ENCODE peak calls at places on chromosomes 5 and 9, in six cellular contexts. T, N, F, X, W and J are unnamed samples.

GRCh38 chr9:136220017-136220729 is 15.2 kb upstream of the LHX3 start:
- DNase-seq in T (peak; percentile 59), N (no peak), F (no peak), X (peak; percentile 41), W (no peak), J (no peak)

GRCh38 chr5:123809594-123810172 is 297.7 kb downstream of the CSNK1G3 start:
- DNase-seq in T (peak; percentile 19), N (no peak), F (no peak), X (no peak), W (no peak), J (no peak)

GRCh38 chr5:123856736-123857135 is 344.8 kb downstream of the CSNK1G3 start:
- DNase-seq in T (no peak), N (no peak), F (no peak), X (peak; percentile 37), W (no peak), J (no peak)

GRCh38 chr5:88808153-88808552 is 74.8 kb downstream of the MEF2C start:
- DNase-seq in T (no peak), N (no peak), F (no peak), X (no peak), W (no peak), J (no peak)

GRCh38 chr9:127567898-127568617 is 44.0 kb upstream of the STXBP1 start:
- DNase-seq in T (no peak), N (no peak), F (peak; percentile 71), X (peak; percentile 27), W (peak; percentile 72), J (no peak)

GRCh38 chr9:124353811-124354274 is 61.4 kb downstream of the PSMB7 start:
- DNase-seq in T (no peak), N (peak; percentile 43), F (no peak), X (peak; percentile 30), W (no peak), J (no peak)

GRCh38 chr5:40991168-40991980 is 79.8 kb downstream of the MROH2B start:
- DNase-seq in T (no peak), N (peak; percentile 87), F (no peak), X (peak; percentile 95), W (no peak), J (no peak)

GRCh38 chr5:127958421-127959011 is 125.0 kb upstream of the SLC12A2 start:
- DNase-seq in T (no peak), N (no peak), F (no peak), X (no peak), W (no peak), J (no peak)

GRCh38 chr9:129331772-129332512 is 153.9 kb upstream of the IER5L start:
- DNase-seq in T (no peak), N (no peak), F (no peak), X (no peak), W (no peak), J (no peak)

GRCh38 chr9:21056931-21057330 is 20.8 kb downstream of the IFNB1 start:
- DNase-seq in T (no peak), N (no peak), F (no peak), X (peak; percentile 2), W (no peak), J (no peak)

GRCh38 chr5:170755679-170756456 is 27.7 kb upstream of the GABRP start:
- DNase-seq in T (peak; percentile 42), N (no peak), F (no peak), X (no peak), W (no peak), J (no peak)

GRCh38 chr5:54412913-54413312 is 42.6 kb upstream of the HSPB3 start:
- DNase-seq in T (no peak), N (no peak), F (no peak), X (no peak), W (no peak), J (no peak)

GRCh38 chr9:97985058-97985861 is 2.1 kb downstream of the ANP32B start:
- DNase-seq in T (no peak), N (no peak), F (no peak), X (peak; percentile 43), W (peak; percentile 47), J (no peak)

GRCh38 chr9:105449081-105449480 is 1.2 kb downstream of the FSD1L start:
- DNase-seq in T (no peak), N (no peak), F (no peak), X (no peak), W (no peak), J (no peak)

GRCh38 chr9:105445203-105445881 is 2.5 kb upstream of the FSD1L start:
- DNase-seq in T (no peak), N (no peak), F (no peak), X (no peak), W (no peak), J (no peak)

GRCh38 chr9:105444130-105444529 is 3.7 kb upstream of the FSD1L start:
- DNase-seq in T (no peak), N (no peak), F (no peak), X (no peak), W (no peak), J (no peak)

GRCh38 chr9:105447386-105447813 is 434 bp upstream of the FSD1L start:
- DNase-seq in T (no peak), N (no peak), F (no peak), X (no peak), W (no peak), J (no peak)

DNA sequence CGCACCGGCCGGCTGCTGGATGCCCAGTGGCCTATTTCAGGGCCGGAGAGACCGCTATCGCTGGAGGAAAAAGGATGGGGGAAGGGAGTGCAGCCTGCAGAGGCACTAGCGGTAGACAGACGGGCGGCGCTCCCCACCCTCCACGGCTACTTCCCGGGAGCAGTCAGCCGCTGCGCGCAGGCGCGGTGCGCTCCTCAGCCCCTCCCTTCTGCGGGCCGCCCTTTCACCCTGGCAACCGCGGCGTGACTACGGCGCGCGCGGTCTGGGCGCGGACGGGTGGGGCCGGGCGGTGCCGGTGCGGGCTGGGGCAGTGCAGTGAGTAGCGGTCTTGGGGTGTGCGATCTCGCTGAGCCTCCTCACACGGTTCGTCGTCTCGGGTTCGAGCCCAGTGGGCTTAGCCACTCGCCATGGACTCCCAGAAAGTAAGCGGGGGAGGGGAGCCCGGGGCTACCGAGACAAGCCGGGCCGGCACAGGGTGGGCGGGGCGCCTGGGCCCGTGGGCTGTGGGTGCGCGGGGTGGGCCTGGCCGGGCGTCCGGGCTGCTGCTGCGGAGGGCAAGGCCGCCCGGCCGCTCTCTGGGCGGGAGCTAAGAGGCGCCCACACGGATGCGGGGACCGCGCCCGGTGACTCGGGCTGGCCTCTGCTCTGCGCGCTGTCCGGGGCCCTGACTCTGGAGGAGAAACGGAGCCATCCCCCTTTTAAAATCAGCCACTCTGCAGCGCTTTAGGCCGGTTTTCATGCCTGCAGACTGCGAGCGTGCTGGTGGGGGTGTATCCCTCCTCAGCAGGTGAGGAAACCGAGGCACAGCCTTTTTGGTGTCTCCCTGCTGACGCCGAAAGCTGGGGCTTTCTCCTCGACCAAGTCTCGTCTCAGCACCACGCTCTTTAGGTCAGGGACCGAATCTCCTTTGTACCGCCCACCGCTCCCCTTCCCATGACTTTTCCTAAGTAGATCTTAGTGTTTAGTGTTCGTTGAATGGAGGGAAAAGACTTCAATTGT is at the start of gene FSD1L:
- DNase-seq in T (peak; percentile 96), N (peak; percentile 93), F (peak; percentile 94), X (peak; percentile 96), W (peak; percentile 95), J (peak; percentile 60)
- TF ChIP-seq CTCF in T (peak; percentile 36), N (no peak), F (no peak), X (peak; percentile 45), W (peak; percentile 22), J (no peak)

GRCh38 chr9:120109242-120109641 is 470.7 kb downstream of the CDK5RAP2 start:
- DNase-seq in T (peak; percentile 31), N (no peak), F (no peak), X (no peak), W (peak; percentile 80), J (no peak)
- TF ChIP-seq CTCF in T (peak; percentile 45), N (no peak), F (no peak), X (no peak), W (peak; percentile 68), J (no peak)

DNA sequence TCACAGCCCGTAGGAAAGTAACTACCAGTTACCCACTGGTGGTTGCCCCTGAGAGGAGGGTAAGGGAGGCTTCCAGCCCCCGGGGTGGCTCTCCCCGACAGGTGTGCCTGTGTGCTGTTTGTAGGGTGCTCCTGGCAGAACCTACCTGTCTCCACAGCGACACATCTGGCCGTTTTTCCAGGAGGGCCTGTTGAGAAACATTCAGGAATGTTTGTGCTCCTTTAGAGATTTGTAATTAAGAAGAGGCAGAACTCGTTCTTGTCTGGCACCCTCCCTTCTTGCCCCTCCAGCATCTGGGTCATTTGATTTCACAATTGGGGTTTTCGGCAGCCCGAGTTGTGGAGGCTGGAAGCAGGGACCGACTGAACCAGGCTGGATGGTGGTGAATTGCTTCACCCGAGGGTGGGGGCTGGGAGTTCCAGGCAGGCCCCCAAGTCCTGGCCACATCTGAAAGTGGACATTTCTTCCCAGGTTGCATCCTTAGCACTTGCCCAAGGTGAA is 74.2 kb downstream of the WWC1 start:
- DNase-seq in T (no peak), N (no peak), F (peak; percentile 60), X (peak; percentile 73), W (peak; percentile 81), J (no peak)
- TF ChIP-seq CTCF in T (peak; percentile 14), N (no peak), F (peak; percentile 34), X (peak; percentile 29), W (peak; percentile 58), J (no peak)

GRCh38 chr9:107712390-107712789 is 222.8 kb upstream of the KLF4 start:
- DNase-seq in T (no peak), N (no peak), F (no peak), X (peak; percentile 48), W (no peak), J (no peak)
- TF ChIP-seq CTCF in T (no peak), N (no peak), F (no peak), X (peak; percentile 5), W (peak; percentile 8), J (no peak)

GRCh38 chr5:83776437-83777031 is 55.9 kb upstream of the HAPLN1 start:
- DNase-seq in T (no peak), N (no peak), F (no peak), X (peak; percentile 18), W (no peak), J (no peak)

GRCh38 chr5:83780681-83781080 is 60.0 kb upstream of the HAPLN1 start:
- DNase-seq in T (no peak), N (no peak), F (no peak), X (no peak), W (no peak), J (no peak)

GRCh38 chr5:83777856-83778255 is 57.2 kb upstream of the HAPLN1 start:
- DNase-seq in T (no peak), N (no peak), F (no peak), X (no peak), W (no peak), J (no peak)
- TF ChIP-seq CTCF in T (no peak), N (no peak), F (no peak), X (no peak), W (no peak), J (no peak)

GRCh38 chr9:119924736-119925135 is 555.5 kb upstream of the BRINP1 start:
- DNase-seq in T (no peak), N (no peak), F (no peak), X (no peak), W (peak; percentile 32), J (no peak)
- TF ChIP-seq CTCF in T (no peak), N (no peak), F (no peak), X (no peak), W (peak; percentile 17), J (no peak)

GRCh38 chr9:22446950-22447606 is 454 bp downstream of the DMRTA1 start:
- DNase-seq in T (peak; percentile 67), N (peak; percentile 80), F (peak; percentile 71), X (peak; percentile 29), W (peak; percentile 82), J (no peak)
- TF ChIP-seq CTCF in T (peak; percentile 24), N (no peak), F (no peak), X (peak; percentile 22), W (no peak), J (no peak)